ENCODE peak calls at places on chromosome 6, in seven cellular contexts. W is MM.1S, G is heart left ventricle, B is tibial nerve, U is pancreas, F is left ventricle myocardium inferior, H is adrenal gland. E is an unnamed sample.

GRCh38 chr6:143236151-143236788 is 175.6 kb downstream of the AIG1 start:
- DNase-seq in W (no peak), G (peak; percentile 36), B (no peak), U (no peak), F (no peak), H (peak; percentile 90), E (no peak)

GRCh38 chr6:18141805-18142590 is 12.9 kb downstream of the TPMT start:
- DNase-seq in W (no peak), G (no peak), B (no peak), U (no peak), F (no peak), H (no peak), E (no peak)

GRCh38 chr6:46635462-46635861 is 17.2 kb downstream of the CYP39A1 start:
- DNase-seq in W (no peak), G (no peak), B (no peak), U (no peak), F (no peak), H (no peak), E (no peak)

GRCh38 chr6:168130683-168131371 is 51.8 kb upstream of the FRMD1 start:
- DNase-seq in W (no peak), G (no peak), B (no peak), U (no peak), F (no peak), H (peak; percentile 20), E (no peak)

GRCh38 chr6:125939026-125939425 is 17.5 kb upstream of the HINT3 start:
- DNase-seq in W (no peak), G (no peak), B (no peak), U (no peak), F (no peak), H (no peak), E (no peak)

GRCh38 chr6:15239606-15240364 is 6.1 kb upstream of the JARID2 start:
- DNase-seq in W (no peak), G (no peak), B (no peak), U (no peak), F (no peak), H (no peak), E (no peak)

GRCh38 chr6:136726837-136727557 is 65.3 kb downstream of the MAP3K5 start:
- DNase-seq in W (no peak), G (no peak), B (no peak), U (no peak), F (no peak), H (no peak), E (no peak)

GRCh38 chr6:3356056-3356823 is 97.5 kb downstream of the PSMG4 start:
- DNase-seq in W (peak; percentile 70), G (peak; percentile 75), B (peak; percentile 78), U (peak; percentile 60), F (peak; percentile 56), H (peak; percentile 89), E (no peak)

GRCh38 chr6:21987501-21987957 is 309.3 kb downstream of the PRL start:
- DNase-seq in W (no peak), G (peak; percentile 78), B (peak; percentile 68), U (peak; percentile 42), F (peak; percentile 53), H (peak; percentile 92), E (peak; percentile 82)

GRCh38 chr6:168194732-168195565 is 115.9 kb upstream of the FRMD1 start:
- DNase-seq in W (no peak), G (no peak), B (no peak), U (no peak), F (no peak), H (no peak), E (peak; percentile 63)

GRCh38 chr6:30556714-30556963 is 350 bp upstream of the GNL1 start:
- DNase-seq in W (peak; percentile 96), G (peak; percentile 90), B (peak; percentile 95), U (no peak), F (peak; percentile 88), H (peak; percentile 97), E (peak; percentile 92)

GRCh38 chr6:32944265-32944664 is 3.4 kb upstream of the HLA-DMB start:
- DNase-seq in W (peak; percentile 80), G (no peak), B (peak; percentile 40), U (no peak), F (no peak), H (no peak), E (no peak)

GRCh38 chr6:167733740-167734661 is 92.7 kb upstream of the AFDN start:
- DNase-seq in W (no peak), G (no peak), B (peak; percentile 79), U (no peak), F (no peak), H (peak; percentile 56), E (no peak)

GRCh38 chr6:160931378-160932343 is 59.9 kb upstream of the MAP3K4 start:
- DNase-seq in W (no peak), G (no peak), B (no peak), U (no peak), F (no peak), H (no peak), E (no peak)

GRCh38 chr6:11700118-11700718 is 78.4 kb downstream of the ADTRP start:
- DNase-seq in W (peak; percentile 74), G (no peak), B (peak; percentile 37), U (no peak), F (no peak), H (no peak), E (no peak)

GRCh38 chr6:144311361-144311760 is 26.2 kb downstream of the UTRN start:
- DNase-seq in W (no peak), G (no peak), B (no peak), U (no peak), F (no peak), H (no peak), E (no peak)

GRCh38 chr6:29792123-29793035 is 35.2 kb upstream of the HLA-G start:
- DNase-seq in W (peak; percentile 46), G (peak; percentile 82), B (peak; percentile 40), U (peak; percentile 75), F (peak; percentile 77), H (peak; percentile 76), E (peak; percentile 93)

GRCh38 chr6:144485531-144485930 is 200.4 kb downstream of the UTRN start:
- DNase-seq in W (no peak), G (no peak), B (no peak), U (no peak), F (no peak), H (no peak), E (no peak)

GRCh38 chr6:22071655-22072054 is 225.2 kb downstream of the PRL start:
- DNase-seq in W (no peak), G (peak; percentile 57), B (no peak), U (no peak), F (peak; percentile 25), H (peak; percentile 69), E (peak; percentile 50)

GRCh38 chr6:137297887-137298286 is 78.7 kb upstream of the IFNGR1 start:
- DNase-seq in W (no peak), G (no peak), B (no peak), U (no peak), F (no peak), H (peak; percentile 55), E (no peak)

GRCh38 chr6:25449774-25450173 is 170.6 kb downstream of the CARMIL1 start:
- DNase-seq in W (no peak), G (no peak), B (no peak), U (no peak), F (no peak), H (no peak), E (no peak)

GRCh38 chr6:80217799-80218198 is 111.3 kb downstream of the BCKDHB start:
- DNase-seq in W (no peak), G (no peak), B (no peak), U (no peak), F (no peak), H (no peak), E (no peak)

GRCh38 chr6:157985378-157986155 is 3.9 kb downstream of the SYNJ2 start:
- DNase-seq in W (no peak), G (no peak), B (no peak), U (no peak), F (no peak), H (no peak), E (peak; percentile 45)

GRCh38 chr6:5471637-5472430 is 210.5 kb downstream of the FARS2 start:
- DNase-seq in W (no peak), G (no peak), B (no peak), U (no peak), F (no peak), H (peak; percentile 61), E (no peak)

GRCh38 chr6:57324538-57324937 is 7.1 kb downstream of the PRIM2 start:
- DNase-seq in W (peak; percentile 11), G (no peak), B (no peak), U (no peak), F (no peak), H (no peak), E (no peak)

GRCh38 chr6:83958250-83958685 is 75.3 kb upstream of the MRAP2 start:
- DNase-seq in W (no peak), G (no peak), B (no peak), U (no peak), F (no peak), H (no peak), E (no peak)

GRCh38 chr6:169229611-169230321 is 23.9 kb downstream of the THBS2 start:
- DNase-seq in W (no peak), G (no peak), B (peak; percentile 57), U (no peak), F (no peak), H (no peak), E (no peak)

GRCh38 chr6:43714311-43715055 is 26.9 kb upstream of the MRPS18A start:
- DNase-seq in W (no peak), G (peak; percentile 51), B (peak; percentile 77), U (no peak), F (peak; percentile 57), H (no peak), E (no peak)
- H3K4me1 ChIP-seq in W (peaks cover 33% of the 10 kb centered on the region), G (peaks cover 50% of the 10 kb centered on the region), B (peaks cover 60% of the 10 kb centered on the region), U (no peaks in the 10 kb centered on the region), F (peaks cover 64% of the 10 kb centered on the region), H (peaks cover 5% of the 10 kb centered on the region), E (peaks cover 4% of the 10 kb centered on the region)

DNA sequence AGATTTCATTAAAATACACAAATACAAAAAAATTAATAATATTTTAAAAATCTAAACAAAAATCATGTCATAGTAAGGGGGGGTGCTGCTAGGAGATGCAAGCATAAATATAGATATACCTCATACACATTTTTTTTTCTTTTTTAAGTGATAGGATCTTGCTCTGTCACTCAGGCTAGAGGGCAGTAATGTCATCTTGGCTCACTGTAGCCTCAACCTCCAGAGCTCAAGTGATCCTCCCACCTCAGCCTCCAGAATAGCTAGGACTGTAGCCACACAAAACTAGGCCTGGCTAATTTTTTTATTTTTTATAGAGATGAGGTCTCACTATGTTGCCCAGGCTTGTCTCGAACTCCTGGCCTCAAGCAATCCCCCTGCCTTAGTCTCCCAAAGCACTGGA is 90.8 kb downstream of the HACE1 start:
- DNase-seq in W (no peak), G (no peak), B (no peak), U (no peak), F (no peak), H (no peak), E (no peak)
- TF ChIP-seq CTCF in W (no peak), G (no peak), B (no peak), U (no peak), F (no peak), H (no peak), E (no peak)

GRCh38 chr6:170317718-170318117 is 11.2 kb downstream of the FAM120B start:
- DNase-seq in W (no peak), G (no peak), B (no peak), U (no peak), F (no peak), H (no peak), E (no peak)
- H3K36me3 ChIP-seq in W (no peaks in the 10 kb centered on the region), G (peaks cover 33% of the 10 kb centered on the region), B (no peaks in the 10 kb centered on the region), U (no peaks in the 10 kb centered on the region), F (peaks cover 8% of the 10 kb centered on the region), H (no peaks in the 10 kb centered on the region), E (no peaks in the 10 kb centered on the region)

DNA sequence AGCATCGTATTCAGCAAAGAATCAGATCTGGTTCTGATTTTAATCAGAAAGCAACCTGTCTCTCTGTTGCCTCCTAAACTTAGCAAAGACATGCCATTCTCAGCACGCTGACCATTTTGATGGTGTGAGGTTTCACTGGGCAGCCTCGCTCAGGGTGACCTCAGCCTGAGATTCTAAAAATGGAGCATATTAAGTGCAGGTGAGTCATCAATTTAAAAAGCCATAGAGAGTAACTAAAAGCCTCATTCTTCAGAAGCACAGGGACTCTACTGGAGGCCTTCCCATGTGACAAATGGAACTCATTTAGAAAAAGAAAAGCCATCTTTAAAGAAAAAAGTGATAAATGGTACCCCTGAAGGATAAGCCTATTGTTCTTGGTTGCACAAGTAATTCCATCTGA is 91.3 kb downstream of the FILIP1 start:
- DNase-seq in W (peak; percentile 60), G (peak; percentile 64), B (no peak), U (no peak), F (peak; percentile 25), H (no peak), E (peak; percentile 34)
- H3K4me1 ChIP-seq in W (peaks cover 18% of the 10 kb centered on the region), G (peaks cover 78% of the 10 kb centered on the region), B (no peaks in the 10 kb centered on the region), U (no peaks in the 10 kb centered on the region), F (peaks cover 93% of the 10 kb centered on the region), H (no peaks in the 10 kb centered on the region), E (no peaks in the 10 kb centered on the region)

E was measured in left lung.